ENCODE peak calls at places on chromosomes 3 and 15, in six cellular contexts. P is HCT116, N is HepG2, U is MCF 10A, E is cardiac fibroblast, D is spleen. F is an unnamed sample.

GRCh38 chr3:108404409-108404808 is 106.0 kb downstream of the MYH15 start:
- DNase-seq in U (no peak), D (no peak), N (no peak), E (peak), P (no peak), F (no peak)

GRCh38 chr3:43279082-43279481 is 7.3 kb upstream of the SNRK start:
- DNase-seq in D (no peak), U (no peak), P (no peak), N (no peak), E (no peak), F (no peak)

GRCh38 chr3:87225659-87226058 is 1.4 kb upstream of the CHMP2B start:
- DNase-seq in U (no peak), P (no peak), N (no peak), D (no peak), E (no peak), F (no peak)

GRCh38 chr3:5084224-5084623 is 37.9 kb upstream of the ARL8B start:
- DNase-seq in U (no peak), P (no peak), D (peak), N (no peak), E (no peak), F (no peak)

GRCh38 chr15:40439461-40440299 is 1.1 kb upstream of the BAHD1 start:
- DNase-seq in N (peak), P (no peak), E (no peak), D (peak), U (peak), F (peak)

GRCh38 chr15:95162967-95163531 is 931.7 kb downstream of the MCTP2 start:
- DNase-seq in D (no peak), N (no peak), E (peak), P (no peak), U (peak), F (no peak)

GRCh38 chr3:153591566-153592221 is 429.7 kb downstream of the RAP2B start:
- DNase-seq in P (no peak), U (no peak), E (no peak), D (no peak), N (no peak), F (no peak)

GRCh38 chr3:42097166-42097946 is 6.2 kb downstream of the TRAK1 start:
- DNase-seq in D (no peak), U (no peak), N (no peak), E (peak), P (no peak), F (no peak)

GRCh38 chr3:72395654-72396415 is 452.4 kb downstream of the SHQ1 start:
- DNase-seq in N (no peak), E (no peak), U (no peak), D (no peak), P (no peak), F (no peak)

GRCh38 chr15:90957105-90957790 is 2.6 kb downstream of the RCCD1 start:
- DNase-seq in E (no peak), U (no peak), D (peak), N (no peak), P (no peak), F (no peak)

GRCh38 chr3:105927720-105928119 is 58.9 kb upstream of the CBLB start:
- DNase-seq in E (no peak), N (no peak), U (no peak), D (no peak), P (no peak), F (no peak)

GRCh38 chr15:77830041-77830440 is 197.3 kb upstream of the LINGO1 start:
- DNase-seq in P (peak), N (no peak), D (peak), E (peak), U (peak), F (no peak)

GRCh38 chr3:139354661-139355060 is 10.8 kb downstream of the MRPS22 start:
- DNase-seq in D (no peak), E (no peak), P (no peak), U (no peak), N (no peak), F (no peak)

GRCh38 chr3:186757686-186758220 is 25.6 kb upstream of the EIF4A2 start:
- DNase-seq in E (no peak), N (no peak), U (no peak), P (no peak), D (no peak), F (no peak)

GRCh38 chr3:43729707-43730399 is 39.1 kb downstream of the ABHD5 start:
- DNase-seq in U (peak), N (no peak), E (no peak), P (no peak), D (no peak), F (no peak)

GRCh38 chr3:61996351-61996750 is 377.0 kb downstream of the FEZF2 start:
- DNase-seq in E (no peak), U (peak), D (no peak), P (no peak), N (no peak), F (no peak)

GRCh38 chr15:74133071-74133702 is 2.8 kb downstream of the ISLR2 start:
- DNase-seq in D (no peak), N (no peak), P (no peak), E (peak), U (no peak), F (no peak)

GRCh38 chr15:43895586-43895985 is 68.8 kb downstream of the WDR76 start:
- DNase-seq in D (no peak), U (no peak), N (no peak), P (no peak), E (no peak), F (no peak)

GRCh38 chr15:45187894-45188830 is at the start of gene SHF:
- DNase-seq in U (no peak), P (no peak), D (peak), N (peak), E (peak), F (peak)

DNA sequence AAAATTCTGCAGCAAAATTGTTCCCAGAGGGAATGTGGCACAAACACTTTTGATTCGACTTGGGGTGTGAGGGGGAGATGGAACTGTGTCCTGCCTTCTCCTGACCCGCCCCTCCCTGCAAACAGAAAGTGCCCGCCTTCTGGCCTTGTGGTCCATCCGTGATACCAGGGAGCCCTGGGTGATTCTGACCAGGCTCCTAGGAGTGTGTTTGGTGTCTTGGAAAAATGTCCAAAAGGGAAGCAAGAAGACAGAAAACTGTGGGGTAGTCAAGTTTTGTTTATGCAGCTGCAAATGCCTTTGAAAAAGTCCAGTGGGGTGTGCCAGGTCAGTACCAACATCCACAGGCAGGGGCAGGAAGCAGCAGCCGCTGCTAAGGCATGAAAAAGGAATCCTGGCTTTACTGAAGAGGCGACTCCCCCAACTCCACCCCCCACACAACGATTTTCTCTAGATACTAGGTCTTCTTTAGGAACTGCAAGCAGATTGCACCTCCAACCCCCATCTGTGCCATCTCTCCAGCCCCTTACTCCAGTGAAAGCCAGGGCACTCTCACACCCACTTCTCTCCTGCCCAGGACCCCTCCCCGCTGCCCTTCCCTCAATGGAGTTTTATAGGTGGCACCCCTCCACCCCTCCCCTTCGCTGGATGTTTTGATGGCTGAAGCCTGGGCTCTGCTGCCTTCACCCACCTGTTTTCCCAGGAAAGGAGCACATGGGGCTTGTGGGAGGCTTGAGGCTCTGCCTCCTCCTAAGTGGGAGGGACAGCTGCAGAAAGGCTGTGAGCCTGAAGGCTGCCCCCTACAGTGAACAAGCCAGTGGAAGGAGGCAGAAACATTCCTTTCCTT is 82.4 kb upstream of the HERC1 start:
- DNase-seq in P (no peak), U (peak), E (peak), N (no peak), D (peak), F (no peak)
- TF ChIP-seq CTCF in P (peak), U (peak), E (peak), N (peak), D (peak), F (no peak)

DNA sequence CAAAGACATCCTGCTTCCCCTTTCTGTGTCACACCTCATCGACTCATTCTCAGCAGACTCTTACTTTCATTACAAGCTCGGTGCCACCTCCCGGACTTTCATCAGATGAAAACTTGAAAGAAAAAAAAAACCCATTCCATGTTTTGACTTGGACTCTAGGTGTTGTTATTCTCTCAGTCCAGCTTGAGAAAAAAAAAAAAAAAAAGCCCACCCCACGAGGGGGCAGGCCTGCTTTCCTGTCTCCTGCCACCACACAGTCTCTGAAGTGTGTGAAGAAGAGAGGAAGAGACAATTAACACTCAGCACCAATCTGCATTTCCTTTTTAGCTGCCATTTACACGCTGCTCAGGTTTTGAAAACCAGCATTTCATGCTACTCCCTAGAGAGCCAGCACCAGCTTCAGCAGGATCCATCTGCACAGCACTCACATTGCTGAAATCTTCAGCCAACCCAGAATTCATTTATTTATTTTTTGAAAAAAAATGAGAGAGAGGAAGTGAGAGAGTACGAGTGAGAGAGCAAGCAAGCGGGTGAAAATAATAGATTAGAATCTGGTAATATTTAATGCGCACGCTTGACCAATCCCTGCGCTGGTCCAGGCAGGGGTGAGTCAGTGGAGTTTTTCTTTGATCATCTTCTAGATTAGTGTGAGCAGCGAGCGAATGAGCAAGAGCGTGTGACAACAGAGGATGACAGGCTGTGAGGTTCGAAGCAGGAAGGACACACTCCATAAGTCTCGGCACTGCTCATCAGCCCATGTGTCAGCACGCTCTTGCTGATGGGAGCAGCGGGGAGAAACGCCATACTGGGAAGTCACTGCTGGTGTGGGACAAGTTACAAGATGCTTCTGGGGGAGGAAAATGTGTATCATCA is 23.5 kb downstream of the ZNF80 start:
- DNase-seq in N (no peak), D (peak), P (no peak), U (no peak), E (peak), F (peak)
- TF ChIP-seq CTCF in N (no peak), D (peak), P (no peak), U (no peak), E (no peak), F (no peak)

GRCh38 chr3:69250014-69250413 is 127.6 kb upstream of the LMOD3 start:
- DNase-seq in E (no peak), N (no peak), P (no peak), U (no peak), D (no peak), F (no peak)

GRCh38 chr3:69246612-69247011 is 124.2 kb upstream of the LMOD3 start:
- DNase-seq in D (no peak), P (no peak), U (no peak), N (no peak), E (no peak), F (no peak)

GRCh38 chr3:69251078-69251805 is 128.8 kb upstream of the LMOD3 start:
- DNase-seq in U (no peak), E (no peak), D (no peak), N (no peak), P (no peak), F (no peak)

GRCh38 chr3:69248394-69248793 is 126.0 kb upstream of the LMOD3 start:
- DNase-seq in E (no peak), D (no peak), P (no peak), N (peak), U (no peak), F (no peak)

GRCh38 chr3:69249001-69249400 is 126.6 kb upstream of the LMOD3 start:
- DNase-seq in U (no peak), N (no peak), D (no peak), E (no peak), P (no peak), F (no peak)
- TF ChIP-seq CTCF in U (no peak), N (no peak), D (no peak), E (no peak), P (no peak), F (no peak)

GRCh38 chr3:32685604-32686185 is 707 bp downstream of the CNOT10 start:
- DNase-seq in D (no peak), N (peak), E (peak), P (no peak), U (peak), F (no peak)
- TF ChIP-seq CTCF in D (no peak), N (no peak), E (no peak), P (no peak), U (no peak), F (no peak)

GRCh38 chr3:65563844-65564243 is 474.9 kb downstream of the MAGI1 start:
- DNase-seq in U (no peak), N (no peak), E (no peak), P (no peak), D (no peak), F (no peak)

GRCh38 chr3:65572175-65572777 is 466.4 kb downstream of the MAGI1 start:
- DNase-seq in N (peak), E (no peak), P (no peak), U (no peak), D (no peak), F (no peak)

GRCh38 chr3:65569845-65570405 is 468.8 kb downstream of the MAGI1 start:
- DNase-seq in E (no peak), N (no peak), D (no peak), U (no peak), P (no peak), F (no peak)

GRCh38 chr3:65569129-65569528 is 469.6 kb downstream of the MAGI1 start:
- DNase-seq in U (no peak), D (no peak), P (no peak), N (no peak), E (no peak), F (no peak)

GRCh38 chr3:65568497-65568896 is 470.2 kb downstream of the MAGI1 start:
- DNase-seq in D (no peak), N (no peak), E (no peak), U (no peak), P (no peak), F (no peak)
- TF ChIP-seq CTCF in D (no peak), N (no peak), E (no peak), U (no peak), P (no peak), F (no peak)

GRCh38 chr3:178443634-178444033 is 92.6 kb upstream of the KCNMB2 start:
- DNase-seq in D (no peak), E (peak), P (no peak), U (peak), N (no peak), F (no peak)
- TF ChIP-seq CTCF in D (no peak), E (no peak), P (peak), U (peak), N (no peak), F (no peak)

F was measured in activated B cell treated with CpG ODN at 0.5 μM for 24 hours.